ENCODE peak calls at places on chromosome 14, in seven cellular contexts. One of them, this sample, is unnamed.
A peak's percentile ranks its signal among the peaks of the same experiment; 100 is the strongest.

GRCh38 chr14:22598099-22598895 is at the start of gene ABHD4:
- DNase-seq in stimulated activated CD4-positive, alpha-beta T cell treated with anti-CD3 and anti-CD28 coated beads, Interleukin-4, amount 100 ng/mL, for 4 hours: peak; percentile 46
- DNase-seq in activated T-helper 2 cell treated with anti-CD3 and anti-CD28 coated beads, Interferon-gamma antibody, Interleukin-2, Interleukin-4, amounts not matched to agents 10 μg/mL and 5 μg/mL and 100 μg/mL, durations not matched to agents 14 hours and 24 hours and 36 hours: peak; percentile 65
- DNase-seq in activated CD4-positive, alpha-beta T cell treated with anti-CD3 and anti-CD28 coated beads for 1 hour: no peak
- DNase-seq in epithelial cell of esophagus: peak; percentile 70
- DNase-seq in NCI-H1417: peak; percentile 79
- DNase-seq in midbrain: peak; percentile 86
- DNase-seq in this sample: peak; percentile 95

GRCh38 chr14:68593806-68594536 is 198.9 kb downstream of the ZFP36L1 start:
- DNase-seq in epithelial cell of esophagus: no peak
- DNase-seq in midbrain: no peak
- DNase-seq in activated CD4-positive, alpha-beta T cell treated with anti-CD3 and anti-CD28 coated beads for 1 hour: no peak
- DNase-seq in NCI-H1417: no peak
- DNase-seq in activated T-helper 2 cell treated with anti-CD3 and anti-CD28 coated beads, Interferon-gamma antibody, Interleukin-2, Interleukin-4, amounts not matched to agents 10 μg/mL and 5 μg/mL and 100 μg/mL, durations not matched to agents 14 hours and 24 hours and 36 hours: no peak
- DNase-seq in stimulated activated CD4-positive, alpha-beta T cell treated with anti-CD3 and anti-CD28 coated beads, Interleukin-4, amount 100 ng/mL, for 4 hours: no peak
- DNase-seq in this sample: no peak

GRCh38 chr14:60349663-60350365 is 100.8 kb downstream of the PPM1A start:
- DNase-seq in epithelial cell of esophagus: peak; percentile 61
- DNase-seq in activated T-helper 2 cell treated with anti-CD3 and anti-CD28 coated beads, Interferon-gamma antibody, Interleukin-2, Interleukin-4, amounts not matched to agents 10 μg/mL and 5 μg/mL and 100 μg/mL, durations not matched to agents 14 hours and 24 hours and 36 hours: no peak
- DNase-seq in midbrain: peak; percentile 67
- DNase-seq in stimulated activated CD4-positive, alpha-beta T cell treated with anti-CD3 and anti-CD28 coated beads, Interleukin-4, amount 100 ng/mL, for 4 hours: no peak
- DNase-seq in NCI-H1417: peak; percentile 31
- DNase-seq in activated CD4-positive, alpha-beta T cell treated with anti-CD3 and anti-CD28 coated beads for 1 hour: no peak
- DNase-seq in this sample: peak; percentile 55

GRCh38 chr14:37595809-37596595 is 573 bp downstream of the TTC6 start:
- DNase-seq in activated CD4-positive, alpha-beta T cell treated with anti-CD3 and anti-CD28 coated beads for 1 hour: peak; percentile 35
- DNase-seq in stimulated activated CD4-positive, alpha-beta T cell treated with anti-CD3 and anti-CD28 coated beads, Interleukin-4, amount 100 ng/mL, for 4 hours: peak; percentile 66
- DNase-seq in midbrain: no peak
- DNase-seq in epithelial cell of esophagus: peak; percentile 96
- DNase-seq in activated T-helper 2 cell treated with anti-CD3 and anti-CD28 coated beads, Interferon-gamma antibody, Interleukin-2, Interleukin-4, amounts not matched to agents 10 μg/mL and 5 μg/mL and 100 μg/mL, durations not matched to agents 14 hours and 24 hours and 36 hours: no peak
- DNase-seq in NCI-H1417: peak; percentile 97
- DNase-seq in this sample: peak; percentile 96

GRCh38 chr14:105180598-105181528 is at the start of gene NUDT14:
- DNase-seq in midbrain: no peak
- DNase-seq in activated CD4-positive, alpha-beta T cell treated with anti-CD3 and anti-CD28 coated beads for 1 hour: peak; percentile 80
- DNase-seq in NCI-H1417: peak; percentile 89
- DNase-seq in activated T-helper 2 cell treated with anti-CD3 and anti-CD28 coated beads, Interferon-gamma antibody, Interleukin-2, Interleukin-4, amounts not matched to agents 10 μg/mL and 5 μg/mL and 100 μg/mL, durations not matched to agents 14 hours and 24 hours and 36 hours: peak; percentile 69
- DNase-seq in stimulated activated CD4-positive, alpha-beta T cell treated with anti-CD3 and anti-CD28 coated beads, Interleukin-4, amount 100 ng/mL, for 4 hours: peak; percentile 85
- DNase-seq in epithelial cell of esophagus: peak; percentile 83
- DNase-seq in this sample: peak; percentile 74

GRCh38 chr14:50835280-50835679 is 4.3 kb upstream of the NIN start:
- DNase-seq in activated T-helper 2 cell treated with anti-CD3 and anti-CD28 coated beads, Interferon-gamma antibody, Interleukin-2, Interleukin-4, amounts not matched to agents 10 μg/mL and 5 μg/mL and 100 μg/mL, durations not matched to agents 14 hours and 24 hours and 36 hours: no peak
- DNase-seq in epithelial cell of esophagus: peak; percentile 42
- DNase-seq in activated CD4-positive, alpha-beta T cell treated with anti-CD3 and anti-CD28 coated beads for 1 hour: no peak
- DNase-seq in midbrain: no peak
- DNase-seq in stimulated activated CD4-positive, alpha-beta T cell treated with anti-CD3 and anti-CD28 coated beads, Interleukin-4, amount 100 ng/mL, for 4 hours: no peak
- DNase-seq in NCI-H1417: no peak
- DNase-seq in this sample: no peak

GRCh38 chr14:103416916-103417315 is 31.7 kb downstream of the MARK3 start:
- DNase-seq in NCI-H1417: no peak
- DNase-seq in epithelial cell of esophagus: no peak
- DNase-seq in activated CD4-positive, alpha-beta T cell treated with anti-CD3 and anti-CD28 coated beads for 1 hour: no peak
- DNase-seq in activated T-helper 2 cell treated with anti-CD3 and anti-CD28 coated beads, Interferon-gamma antibody, Interleukin-2, Interleukin-4, amounts not matched to agents 10 μg/mL and 5 μg/mL and 100 μg/mL, durations not matched to agents 14 hours and 24 hours and 36 hours: no peak
- DNase-seq in midbrain: peak; percentile 48
- DNase-seq in stimulated activated CD4-positive, alpha-beta T cell treated with anti-CD3 and anti-CD28 coated beads, Interleukin-4, amount 100 ng/mL, for 4 hours: no peak
- DNase-seq in this sample: no peak

GRCh38 chr14:33509454-33509853 is 441.4 kb downstream of the EGLN3 start:
- DNase-seq in stimulated activated CD4-positive, alpha-beta T cell treated with anti-CD3 and anti-CD28 coated beads, Interleukin-4, amount 100 ng/mL, for 4 hours: no peak
- DNase-seq in activated T-helper 2 cell treated with anti-CD3 and anti-CD28 coated beads, Interferon-gamma antibody, Interleukin-2, Interleukin-4, amounts not matched to agents 10 μg/mL and 5 μg/mL and 100 μg/mL, durations not matched to agents 14 hours and 24 hours and 36 hours: no peak
- DNase-seq in NCI-H1417: no peak
- DNase-seq in midbrain: no peak
- DNase-seq in epithelial cell of esophagus: peak; percentile 47
- DNase-seq in activated CD4-positive, alpha-beta T cell treated with anti-CD3 and anti-CD28 coated beads for 1 hour: no peak
- DNase-seq in this sample: no peak

GRCh38 chr14:92688434-92689375 is 59.7 kb downstream of the LGMN start:
- DNase-seq in midbrain: no peak
- DNase-seq in activated CD4-positive, alpha-beta T cell treated with anti-CD3 and anti-CD28 coated beads for 1 hour: no peak
- DNase-seq in activated T-helper 2 cell treated with anti-CD3 and anti-CD28 coated beads, Interferon-gamma antibody, Interleukin-2, Interleukin-4, amounts not matched to agents 10 μg/mL and 5 μg/mL and 100 μg/mL, durations not matched to agents 14 hours and 24 hours and 36 hours: no peak
- DNase-seq in NCI-H1417: peak; percentile 42
- DNase-seq in epithelial cell of esophagus: no peak
- DNase-seq in stimulated activated CD4-positive, alpha-beta T cell treated with anti-CD3 and anti-CD28 coated beads, Interleukin-4, amount 100 ng/mL, for 4 hours: no peak
- DNase-seq in this sample: peak; percentile 75

GRCh38 chr14:90513151-90514014 is 116.6 kb downstream of the CALM1 start:
- DNase-seq in activated CD4-positive, alpha-beta T cell treated with anti-CD3 and anti-CD28 coated beads for 1 hour: no peak
- DNase-seq in midbrain: peak; percentile 98
- DNase-seq in epithelial cell of esophagus: peak; percentile 47
- DNase-seq in NCI-H1417: peak; percentile 98
- DNase-seq in activated T-helper 2 cell treated with anti-CD3 and anti-CD28 coated beads, Interferon-gamma antibody, Interleukin-2, Interleukin-4, amounts not matched to agents 10 μg/mL and 5 μg/mL and 100 μg/mL, durations not matched to agents 14 hours and 24 hours and 36 hours: no peak
- DNase-seq in stimulated activated CD4-positive, alpha-beta T cell treated with anti-CD3 and anti-CD28 coated beads, Interleukin-4, amount 100 ng/mL, for 4 hours: no peak
- DNase-seq in this sample: peak; percentile 94

GRCh38 chr14:65038966-65039365 is 52.3 kb downstream of the FNTB start:
- DNase-seq in NCI-H1417: no peak
- DNase-seq in midbrain: no peak
- DNase-seq in activated T-helper 2 cell treated with anti-CD3 and anti-CD28 coated beads, Interferon-gamma antibody, Interleukin-2, Interleukin-4, amounts not matched to agents 10 μg/mL and 5 μg/mL and 100 μg/mL, durations not matched to agents 14 hours and 24 hours and 36 hours: no peak
- DNase-seq in activated CD4-positive, alpha-beta T cell treated with anti-CD3 and anti-CD28 coated beads for 1 hour: no peak
- DNase-seq in stimulated activated CD4-positive, alpha-beta T cell treated with anti-CD3 and anti-CD28 coated beads, Interleukin-4, amount 100 ng/mL, for 4 hours: no peak
- DNase-seq in epithelial cell of esophagus: no peak
- DNase-seq in this sample: no peak

GRCh38 chr14:94641632-94641955 is 29.4 kb downstream of the SERPINA3 start:
- DNase-seq in activated CD4-positive, alpha-beta T cell treated with anti-CD3 and anti-CD28 coated beads for 1 hour: no peak
- DNase-seq in NCI-H1417: no peak
- DNase-seq in stimulated activated CD4-positive, alpha-beta T cell treated with anti-CD3 and anti-CD28 coated beads, Interleukin-4, amount 100 ng/mL, for 4 hours: no peak
- DNase-seq in midbrain: no peak
- DNase-seq in activated T-helper 2 cell treated with anti-CD3 and anti-CD28 coated beads, Interferon-gamma antibody, Interleukin-2, Interleukin-4, amounts not matched to agents 10 μg/mL and 5 μg/mL and 100 μg/mL, durations not matched to agents 14 hours and 24 hours and 36 hours: no peak
- DNase-seq in epithelial cell of esophagus: no peak
- DNase-seq in this sample: no peak

GRCh38 chr14:91257328-91258020 is 13.0 kb upstream of the GPR68 start:
- DNase-seq in activated CD4-positive, alpha-beta T cell treated with anti-CD3 and anti-CD28 coated beads for 1 hour: no peak
- DNase-seq in activated T-helper 2 cell treated with anti-CD3 and anti-CD28 coated beads, Interferon-gamma antibody, Interleukin-2, Interleukin-4, amounts not matched to agents 10 μg/mL and 5 μg/mL and 100 μg/mL, durations not matched to agents 14 hours and 24 hours and 36 hours: no peak
- DNase-seq in epithelial cell of esophagus: no peak
- DNase-seq in stimulated activated CD4-positive, alpha-beta T cell treated with anti-CD3 and anti-CD28 coated beads, Interleukin-4, amount 100 ng/mL, for 4 hours: no peak
- DNase-seq in midbrain: no peak
- DNase-seq in NCI-H1417: no peak
- DNase-seq in this sample: peak; percentile 69

GRCh38 chr14:50997712-50998111 is 53.4 kb upstream of the PYGL start:
- DNase-seq in activated T-helper 2 cell treated with anti-CD3 and anti-CD28 coated beads, Interferon-gamma antibody, Interleukin-2, Interleukin-4, amounts not matched to agents 10 μg/mL and 5 μg/mL and 100 μg/mL, durations not matched to agents 14 hours and 24 hours and 36 hours: no peak
- DNase-seq in stimulated activated CD4-positive, alpha-beta T cell treated with anti-CD3 and anti-CD28 coated beads, Interleukin-4, amount 100 ng/mL, for 4 hours: no peak
- DNase-seq in activated CD4-positive, alpha-beta T cell treated with anti-CD3 and anti-CD28 coated beads for 1 hour: no peak
- DNase-seq in midbrain: no peak
- DNase-seq in epithelial cell of esophagus: no peak
- DNase-seq in NCI-H1417: no peak
- DNase-seq in this sample: no peak

GRCh38 chr14:102898776-102899515 is 23.5 kb upstream of the AMN start:
- DNase-seq in stimulated activated CD4-positive, alpha-beta T cell treated with anti-CD3 and anti-CD28 coated beads, Interleukin-4, amount 100 ng/mL, for 4 hours: no peak
- DNase-seq in activated T-helper 2 cell treated with anti-CD3 and anti-CD28 coated beads, Interferon-gamma antibody, Interleukin-2, Interleukin-4, amounts not matched to agents 10 μg/mL and 5 μg/mL and 100 μg/mL, durations not matched to agents 14 hours and 24 hours and 36 hours: no peak
- DNase-seq in NCI-H1417: no peak
- DNase-seq in midbrain: no peak
- DNase-seq in epithelial cell of esophagus: no peak
- DNase-seq in activated CD4-positive, alpha-beta T cell treated with anti-CD3 and anti-CD28 coated beads for 1 hour: no peak
- DNase-seq in this sample: no peak

GRCh38 chr14:101241807-101242278 is 319.5 kb upstream of the DIO3 start:
- DNase-seq in stimulated activated CD4-positive, alpha-beta T cell treated with anti-CD3 and anti-CD28 coated beads, Interleukin-4, amount 100 ng/mL, for 4 hours: no peak
- DNase-seq in midbrain: no peak
- DNase-seq in NCI-H1417: no peak
- DNase-seq in activated T-helper 2 cell treated with anti-CD3 and anti-CD28 coated beads, Interferon-gamma antibody, Interleukin-2, Interleukin-4, amounts not matched to agents 10 μg/mL and 5 μg/mL and 100 μg/mL, durations not matched to agents 14 hours and 24 hours and 36 hours: no peak
- DNase-seq in epithelial cell of esophagus: no peak
- DNase-seq in activated CD4-positive, alpha-beta T cell treated with anti-CD3 and anti-CD28 coated beads for 1 hour: no peak
- DNase-seq in this sample: no peak

GRCh38 chr14:96681826-96682225 is 115.4 kb upstream of the VRK1 start:
- DNase-seq in NCI-H1417: no peak
- DNase-seq in stimulated activated CD4-positive, alpha-beta T cell treated with anti-CD3 and anti-CD28 coated beads, Interleukin-4, amount 100 ng/mL, for 4 hours: no peak
- DNase-seq in activated T-helper 2 cell treated with anti-CD3 and anti-CD28 coated beads, Interferon-gamma antibody, Interleukin-2, Interleukin-4, amounts not matched to agents 10 μg/mL and 5 μg/mL and 100 μg/mL, durations not matched to agents 14 hours and 24 hours and 36 hours: no peak
- DNase-seq in epithelial cell of esophagus: no peak
- DNase-seq in midbrain: no peak
- DNase-seq in activated CD4-positive, alpha-beta T cell treated with anti-CD3 and anti-CD28 coated beads for 1 hour: no peak
- DNase-seq in this sample: no peak

GRCh38 chr14:29900609-29901350 is 26.9 kb downstream of the PRKD1 start:
- DNase-seq in activated T-helper 2 cell treated with anti-CD3 and anti-CD28 coated beads, Interferon-gamma antibody, Interleukin-2, Interleukin-4, amounts not matched to agents 10 μg/mL and 5 μg/mL and 100 μg/mL, durations not matched to agents 14 hours and 24 hours and 36 hours: no peak
- DNase-seq in NCI-H1417: no peak
- DNase-seq in activated CD4-positive, alpha-beta T cell treated with anti-CD3 and anti-CD28 coated beads for 1 hour: no peak
- DNase-seq in stimulated activated CD4-positive, alpha-beta T cell treated with anti-CD3 and anti-CD28 coated beads, Interleukin-4, amount 100 ng/mL, for 4 hours: no peak
- DNase-seq in midbrain: no peak
- DNase-seq in epithelial cell of esophagus: no peak
- DNase-seq in this sample: no peak

This sample was measured in NCI-H2171 treated with DMSO at 0.1 percent for 48 hours.